ENCODE peak calls at places on chromosomes 6 and 20, in seven cellular contexts. C is stimulated activated CD4-positive, alpha-beta T cell treated with anti-CD3 and anti-CD28 coated beads, Interleukin-15, amount 100 ng/mL, for 1 hour; T is MM.1S; J is iris pigment epithelial cell; H is SHP77; F is NT2/D1; Z is ureter. U is an unnamed sample.

GRCh38 chr20:37394543-37395410 is 48.8 kb downstream of the SRC start:
- DNase-seq in C (no peak), T (no peak), J (no peak), H (no peak), F (no peak), Z (peak), U (no peak)

GRCh38 chr6:11585426-11586016 is 48.0 kb downstream of the TMEM170B start:
- DNase-seq in C (no peak), T (peak), J (peak), H (peak), F (no peak), Z (no peak), U (peak)

GRCh38 chr6:63447134-63447533 is 125.1 kb upstream of the LOC128125822 start:
- DNase-seq in C (no peak), T (no peak), J (no peak), H (no peak), F (no peak), Z (no peak), U (no peak)

GRCh38 chr6:105209950-105210706 is 30.3 kb upstream of the POPDC3 start:
- DNase-seq in C (no peak), T (no peak), J (peak), H (no peak), F (no peak), Z (no peak), U (peak)

GRCh38 chr6:7152467-7152866 is 44.7 kb downstream of the RREB1 start:
- DNase-seq in C (no peak), T (no peak), J (no peak), H (no peak), F (no peak), Z (no peak), U (no peak)

GRCh38 chr6:13194852-13195251 is 133.5 kb downstream of the TBC1D7 start:
- DNase-seq in C (no peak), T (peak), J (peak), H (no peak), F (peak), Z (peak), U (peak)

GRCh38 chr6:166244353-166245045 is 63.7 kb downstream of the PRR18 start:
- DNase-seq in C (no peak), T (no peak), J (no peak), H (no peak), F (no peak), Z (no peak), U (no peak)

GRCh38 chr20:11935754-11936551 is 18.3 kb downstream of the BTBD3 start:
- DNase-seq in C (no peak), T (no peak), J (no peak), H (peak), F (no peak), Z (no peak), U (no peak)

GRCh38 chr6:106620931-106621672 is 8.2 kb downstream of the RTN4IP1 start:
- DNase-seq in C (no peak), T (no peak), J (peak), H (no peak), F (no peak), Z (no peak), U (no peak)

GRCh38 chr6:147150303-147150702 is 53.9 kb upstream of the STXBP5 start:
- DNase-seq in C (no peak), T (no peak), J (no peak), H (no peak), F (no peak), Z (no peak), U (no peak)

GRCh38 chr6:142027074-142027473 is 105.7 kb upstream of the GJE1 start:
- DNase-seq in C (no peak), T (no peak), J (no peak), H (no peak), F (no peak), Z (no peak), U (no peak)

GRCh38 chr6:30061766-30062458 is 847 bp downstream of the POLR1H start:
- DNase-seq in C (no peak), T (no peak), J (peak), H (no peak), F (no peak), Z (peak), U (peak)

GRCh38 chr6:3882865-3883264 is 33.7 kb downstream of the FAM50B start:
- DNase-seq in C (no peak), T (no peak), J (peak), H (no peak), F (no peak), Z (no peak), U (peak)

GRCh38 chr20:54351371-54352136 is 123.8 kb upstream of the DOK5 start:
- DNase-seq in C (no peak), T (no peak), J (no peak), H (no peak), F (no peak), Z (no peak), U (no peak)

GRCh38 chr6:51719297-51719696 is 368.1 kb downstream of the PKHD1 start:
- DNase-seq in C (no peak), T (no peak), J (no peak), H (no peak), F (no peak), Z (no peak), U (no peak)

GRCh38 chr20:38649275-38649891 is 47.8 kb downstream of the ARHGAP40 start:
- DNase-seq in C (no peak), T (no peak), J (peak), H (peak), F (peak), Z (no peak), U (peak)

GRCh38 chr20:61442075-61442670 is 190.1 kb downstream of the CDH4 start:
- DNase-seq in C (no peak), T (no peak), J (peak), H (no peak), F (no peak), Z (no peak), U (peak)

GRCh38 chr20:34237942-34238341 is 3.3 kb upstream of the ASIP start:
- DNase-seq in C (no peak), T (no peak), J (no peak), H (no peak), F (no peak), Z (no peak), U (no peak)

GRCh38 chr20:50226093-50226974 is 35.7 kb downstream of the CEBPB start:
- DNase-seq in C (no peak), T (no peak), J (peak), H (no peak), F (no peak), Z (no peak), U (peak)

GRCh38 chr6:163470611-163471010 is 56.1 kb downstream of the QKI start:
- DNase-seq in C (no peak), T (no peak), J (no peak), H (no peak), F (no peak), Z (no peak), U (no peak)

GRCh38 chr6:147776631-147777030 is 268.1 kb downstream of the SAMD5 start:
- DNase-seq in C (no peak), T (no peak), J (no peak), H (no peak), F (no peak), Z (no peak), U (no peak)

GRCh38 chr6:149210376-149210775 is 107.1 kb upstream of the TAB2 start:
- DNase-seq in C (no peak), T (no peak), J (peak), H (no peak), F (no peak), Z (no peak), U (peak)

GRCh38 chr20:20692587-20692986 is 19.9 kb downstream of the RALGAPA2 start:
- DNase-seq in C (no peak), T (no peak), J (no peak), H (no peak), F (no peak), Z (no peak), U (no peak)

GRCh38 chr6:19478273-19478672 is 358.9 kb upstream of the ID4 start:
- DNase-seq in C (no peak), T (no peak), J (no peak), H (no peak), F (no peak), Z (no peak), U (no peak)

GRCh38 chr6:13671742-13672141 is 39.9 kb downstream of the RANBP9 start:
- DNase-seq in C (no peak), T (no peak), J (no peak), H (no peak), F (no peak), Z (no peak), U (no peak)

GRCh38 chr6:168916576-168917207 is 337.0 kb downstream of the THBS2 start:
- DNase-seq in C (no peak), T (no peak), J (peak), H (no peak), F (no peak), Z (peak), U (peak)

U was measured in fibroblast of lung.